ENCODE peak calls at places on chromosomes 2 and 18, in seven cellular contexts. T is HCT116, X is A549, G is Calu3, B is GM23338, O is suprapubic skin, S is HFF-Myc. C is an unnamed sample.

GRCh38 chr2:31413876-31414550 is 529 bp downstream of the XDH start:
- DNase-seq in X (peak), G (no peak), O (no peak), B (peak), T (no peak), S (no peak), C (no peak)

GRCh38 chr2:23506460-23507266 is 121.7 kb downstream of the KLHL29 start:
- DNase-seq in X (no peak), S (no peak), B (no peak), T (no peak), O (no peak), G (no peak), C (no peak)

GRCh38 chr18:44996261-44996660 is 315.6 kb downstream of the SETBP1 start:
- DNase-seq in S (no peak), O (no peak), B (no peak), T (no peak), G (no peak), X (no peak), C (no peak)

GRCh38 chr2:12050381-12050780 is 303.9 kb downstream of the LPIN1 start:
- DNase-seq in X (peak), T (no peak), S (peak), G (no peak), O (no peak), B (no peak), C (no peak)

GRCh38 chr2:181517685-181518301 is 60.6 kb downstream of the ITGA4 start:
- DNase-seq in B (no peak), O (no peak), S (no peak), X (no peak), T (no peak), G (no peak), C (peak)

GRCh38 chr2:86357392-86357963 is 20.1 kb upstream of the REEP1 start:
- DNase-seq in G (no peak), S (no peak), T (no peak), B (no peak), X (no peak), O (no peak), C (no peak)

GRCh38 chr2:46389417-46389916 is 89.9 kb upstream of the TMEM247 start:
- DNase-seq in G (no peak), B (no peak), X (no peak), S (no peak), O (peak), T (no peak), C (no peak)

GRCh38 chr18:14978962-14979535 is 231.1 kb downstream of the ANKRD30B start:
- DNase-seq in B (peak), T (no peak), S (no peak), G (peak), O (no peak), X (peak), C (no peak)

GRCh38 chr2:178258916-178259315 is 64.6 kb downstream of the OSBPL6 start:
- DNase-seq in S (no peak), O (no peak), X (no peak), B (no peak), T (no peak), G (no peak), C (no peak)

GRCh38 chr2:47070920-47071824 is 83.9 kb downstream of the STPG4 start:
- DNase-seq in X (peak), T (no peak), O (peak), G (peak), B (no peak), S (peak), C (peak)

GRCh38 chr18:77124452-77124922 is 8.1 kb downstream of the MBP start:
- DNase-seq in S (no peak), X (no peak), O (no peak), T (no peak), B (peak), G (peak), C (no peak)

GRCh38 chr2:207692206-207693065 is 19.0 kb upstream of the CCNYL1 start:
- DNase-seq in O (no peak), X (peak), G (peak), S (no peak), B (peak), T (peak), C (no peak)

GRCh38 chr2:42569883-42570282 is 1.5 kb downstream of the MTA3 start:
- DNase-seq in X (no peak), T (no peak), O (no peak), S (no peak), B (no peak), G (no peak), C (no peak)

GRCh38 chr2:230714122-230714453 is 1.4 kb downstream of the CAB39 start:
- DNase-seq in S (peak), T (no peak), B (peak), O (no peak), G (peak), X (peak), C (no peak)

GRCh38 chr2:119015849-119016248 is 73.9 kb downstream of the MARCO start:
- DNase-seq in O (peak), S (no peak), G (no peak), X (no peak), B (no peak), T (no peak), C (no peak)
- TF ChIP-seq CTCF in O (no peak), S (no peak), G (no peak), X (no peak), B (no peak), T (no peak), C (no peak)

GRCh38 chr2:173282795-173283545 is 71.7 kb upstream of the CDCA7 start:
- DNase-seq in O (no peak), T (no peak), G (no peak), X (no peak), B (no peak), S (no peak), C (no peak)
- TF ChIP-seq CTCF in O (no peak), T (no peak), G (no peak), X (no peak), B (no peak), S (no peak), C (no peak)

GRCh38 chr2:235170536-235171510 is 219.0 kb downstream of the SH3BP4 start:
- DNase-seq in S (no peak), G (peak), T (peak), X (peak), B (peak), O (no peak), C (peak)
- TF ChIP-seq CTCF in S (no peak), G (no peak), T (peak), X (peak), B (peak), O (no peak), C (peak)

GRCh38 chr2:132720393-132720792 is 50.4 kb upstream of the LYPD1 start:
- DNase-seq in G (no peak), T (no peak), S (no peak), B (no peak), O (no peak), X (no peak), C (no peak)
- TF ChIP-seq CTCF in G (no peak), T (no peak), S (no peak), B (no peak), O (no peak), X (no peak), C (no peak)

DNA sequence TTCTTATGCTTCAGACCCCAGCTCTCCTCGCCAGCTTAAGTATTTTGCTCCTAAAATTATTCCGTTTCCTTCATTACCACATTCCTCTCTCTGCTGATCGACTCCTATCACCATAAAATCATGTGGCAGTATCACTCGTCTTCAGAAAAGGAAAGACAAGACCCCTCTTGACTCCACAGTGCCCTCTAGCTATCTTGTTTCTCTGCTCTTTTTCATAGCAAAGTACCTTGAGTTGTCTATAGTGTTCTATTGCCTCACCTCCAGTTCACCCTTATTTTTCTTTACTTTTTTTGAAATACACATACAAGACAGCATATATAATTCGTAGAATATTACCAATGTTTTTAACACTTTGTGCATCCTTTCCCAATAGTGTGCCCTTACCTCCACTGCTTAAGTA is 273.2 kb upstream of the SIX3 start:
- DNase-seq in G (no peak), X (peak), B (peak), T (peak), S (no peak), O (no peak), C (no peak)
- TF ChIP-seq CTCF in G (no peak), X (peak), B (peak), T (peak), S (peak), O (no peak), C (peak)